ENCODE peak calls at places on chromosomes 6 and 20, in eight cellular contexts. B is heart right ventricle, R is OCI-LY7, G is body of pancreas, X is PC-9, O is coronary artery, F is sigmoid colon, M is mesendoderm. L is an unnamed sample.

GRCh38 chr20:25283221-25283951 is 35.5 kb downstream of the PYGB start:
- DNase-seq in B (peak; percentile 2), R (no peak), G (peak; percentile 4), X (no peak), O (no peak), F (peak; percentile 60), M (no peak), L (no peak)

GRCh38 chr6:40287296-40287820 is 299.8 kb downstream of the LRFN2 start:
- DNase-seq in B (no peak), R (no peak), G (no peak), X (no peak), O (no peak), F (no peak), M (no peak), L (no peak)

GRCh38 chr20:1824177-1824576 is 71.0 kb upstream of the SIRPA start:
- DNase-seq in B (no peak), R (no peak), G (no peak), X (no peak), O (no peak), F (no peak), M (no peak), L (no peak)

GRCh38 chr6:42281570-42281969 is 63.9 kb upstream of the MRPS10 start:
- DNase-seq in B (no peak), R (no peak), G (no peak), X (no peak), O (no peak), F (no peak), M (no peak), L (no peak)

GRCh38 chr6:75275067-75275466 is 9.5 kb downstream of the TMEM30A start:
- DNase-seq in B (no peak), R (no peak), G (no peak), X (no peak), O (no peak), F (no peak), M (no peak), L (no peak)

GRCh38 chr6:9398794-9399373 is 963.5 kb upstream of the SLC35B3 start:
- DNase-seq in B (peak; percentile 12), R (no peak), G (peak; percentile 22), X (no peak), O (no peak), F (no peak), M (no peak), L (no peak)

GRCh38 chr20:64161595-64162238 is 2.5 kb upstream of the MYT1 start:
- DNase-seq in B (peak; percentile 32), R (no peak), G (peak; percentile 55), X (peak; percentile 19), O (no peak), F (no peak), M (peak; percentile 88), L (no peak)

GRCh38 chr6:113695506-113695905 is 161.6 kb upstream of the MARCKS start:
- DNase-seq in B (no peak), R (no peak), G (no peak), X (no peak), O (no peak), F (no peak), M (no peak), L (no peak)

GRCh38 chr6:41443616-41444525 is 102.3 kb upstream of the FOXP4 start:
- DNase-seq in B (peak; percentile 71), R (no peak), G (no peak), X (no peak), O (no peak), F (peak; percentile 83), M (peak; percentile 44), L (no peak)

GRCh38 chr6:137490961-137491360 is 3.2 kb downstream of the OLIG3 start:
- DNase-seq in B (no peak), R (no peak), G (no peak), X (no peak), O (no peak), F (no peak), M (no peak), L (no peak)

GRCh38 chr20:39825524-39825923 is 863.4 kb downstream of the DHX35 start:
- DNase-seq in B (no peak), R (no peak), G (no peak), X (no peak), O (no peak), F (no peak), M (no peak), L (no peak)

GRCh38 chr6:75278474-75279077 is 6.0 kb downstream of the TMEM30A start:
- DNase-seq in B (no peak), R (no peak), G (no peak), X (no peak), O (no peak), F (no peak), M (no peak), L (no peak)

GRCh38 chr6:14452567-14453527 is 335.3 kb downstream of the CD83 start:
- DNase-seq in B (no peak), R (no peak), G (no peak), X (no peak), O (no peak), F (no peak), M (no peak), L (no peak)

GRCh38 chr6:158841358-158841757 is 22.2 kb upstream of the EZR start:
- DNase-seq in B (no peak), R (no peak), G (no peak), X (no peak), O (no peak), F (no peak), M (no peak), L (no peak)

GRCh38 chr6:105769987-105770386 is 316.1 kb upstream of the PRDM1 start:
- DNase-seq in B (no peak), R (no peak), G (no peak), X (peak; percentile 26), O (no peak), F (no peak), M (peak; percentile 52), L (no peak)

GRCh38 chr6:87941556-87942358 is 105.9 kb upstream of the SPACA1 start:
- DNase-seq in B (no peak), R (no peak), G (no peak), X (no peak), O (no peak), F (no peak), M (no peak), L (no peak)

DNA sequence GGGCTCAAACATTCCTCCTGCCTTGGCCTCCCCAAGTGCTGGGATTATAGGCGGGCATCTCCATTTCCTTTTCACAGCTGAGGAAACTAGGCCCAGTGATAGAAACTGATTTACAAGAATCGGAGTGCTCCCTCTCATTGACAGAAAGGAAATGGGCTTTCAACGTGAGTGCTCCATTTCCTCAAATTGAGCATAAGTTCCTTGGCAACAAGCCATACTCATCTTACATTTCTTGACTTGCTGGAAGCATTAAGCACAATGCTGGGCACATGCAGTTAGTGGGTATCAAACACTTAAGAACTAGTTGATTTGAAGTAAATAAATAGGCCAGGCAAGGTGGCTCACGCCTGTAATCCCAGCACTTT is 54.7 kb downstream of the FGD2 start:
- DNase-seq in B (no peak), R (no peak), G (no peak), X (no peak), O (no peak), F (no peak), M (peak; percentile 56), L (no peak)
- H3K27ac ChIP-seq in B (no peak overlapping the region), R (no peak overlapping the region), G (no peak overlapping the region), X (peak overlapping the region; percentile 100), O (peak overlapping the region; percentile 68), F (peak overlapping the region; percentile 90), M (peak overlapping the region; percentile 94), L (no peak overlapping the region)

GRCh38 chr20:44596010-44596409 is 13.6 kb downstream of the PKIG start:
- DNase-seq in B (no peak), R (peak; percentile 4), G (no peak), X (no peak), O (no peak), F (no peak), M (no peak), L (no peak)
- H3K27ac ChIP-seq in B (peak overlapping the region; percentile 53), R (no peak overlapping the region), G (no peak overlapping the region), X (no peak overlapping the region), O (peak overlapping the region; percentile 88), F (peak overlapping the region; percentile 92), M (no peak overlapping the region), L (no peak overlapping the region)

GRCh38 chr6:100255701-100256100 is 209.0 kb downstream of the SIM1 start:
- DNase-seq in B (no peak), R (no peak), G (no peak), X (no peak), O (no peak), F (no peak), M (no peak), L (no peak)

GRCh38 chr6:100261486-100261885 is 203.2 kb downstream of the SIM1 start:
- DNase-seq in B (no peak), R (no peak), G (no peak), X (no peak), O (no peak), F (no peak), M (no peak), L (no peak)

GRCh38 chr6:100260584-100260983 is 204.1 kb downstream of the SIM1 start:
- DNase-seq in B (no peak), R (no peak), G (no peak), X (no peak), O (no peak), F (no peak), M (no peak), L (no peak)

GRCh38 chr6:100258752-100259151 is 206.0 kb downstream of the SIM1 start:
- DNase-seq in B (no peak), R (no peak), G (no peak), X (no peak), O (no peak), F (no peak), M (no peak), L (no peak)

DNA sequence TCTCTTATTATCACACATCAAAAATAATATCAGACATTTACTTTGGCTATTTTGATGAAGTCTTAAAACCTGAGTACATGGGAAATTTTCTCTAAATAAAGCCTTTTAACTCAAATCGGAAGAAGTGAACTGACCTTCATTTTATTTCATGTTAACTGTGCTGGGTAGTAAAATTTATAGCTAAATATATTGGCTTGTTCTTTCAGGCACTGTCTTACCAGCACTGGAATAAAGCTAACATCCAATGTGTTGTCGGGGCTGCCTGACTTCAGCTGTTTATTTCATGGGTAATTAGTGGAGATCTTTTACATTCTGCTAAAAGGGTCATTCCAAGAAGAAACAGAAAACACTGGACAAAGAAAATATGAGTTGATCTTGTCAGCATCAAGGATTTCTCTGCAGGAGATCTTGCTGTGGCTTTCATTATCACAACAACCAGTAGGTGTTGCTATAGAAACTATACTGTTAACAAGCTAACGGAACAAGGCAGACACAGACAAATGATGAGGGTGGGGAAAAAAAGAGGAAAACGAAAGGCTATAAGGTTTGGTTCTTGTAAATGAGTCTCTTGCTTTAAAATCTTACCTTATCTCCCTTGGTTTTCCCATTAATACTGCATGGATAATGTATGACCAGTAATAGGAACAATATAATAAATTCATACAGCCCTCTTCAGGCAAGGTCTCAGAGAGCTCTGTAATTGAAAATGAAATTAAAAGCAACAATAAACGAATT is 206.9 kb downstream of the SIM1 start:
- DNase-seq in B (no peak), R (peak; percentile 1), G (no peak), X (no peak), O (no peak), F (no peak), M (peak; percentile 88), L (no peak)
- H3K27ac ChIP-seq in B (no peak overlapping the region), R (no peak overlapping the region), G (no peak overlapping the region), X (no peak overlapping the region), O (no peak overlapping the region), F (no peak overlapping the region), M (no peak overlapping the region), L (no peak overlapping the region)

GRCh38 chr20:3103369-3104032 is 19.0 kb upstream of the AVP start:
- DNase-seq in B (no peak), R (no peak), G (no peak), X (no peak), O (no peak), F (no peak), M (no peak), L (no peak)
- H3K27ac ChIP-seq in B (no peak overlapping the region), R (no peak overlapping the region), G (no peak overlapping the region), X (no peak overlapping the region), O (no peak overlapping the region), F (no peak overlapping the region), M (no peak overlapping the region), L (no peak overlapping the region)